ENCODE peak calls at places on chromosomes 16 and 17, in eight cellular contexts. Z, F, B, V, W, X, C and U are unnamed samples.

GRCh38 chr17:63096426-63096825 is 130.4 kb downstream of the TANC2 start:
- DNase-seq in X (peak), W (no peak), C (no peak), B (no peak), V (no peak), F (no peak), Z (no peak), U (peak)

GRCh38 chr16:30766922-30767284 is 4.8 kb downstream of the RNF40 start:
- DNase-seq in V (no peak), B (no peak), C (no peak), X (no peak), Z (no peak), W (no peak), F (no peak), U (peak)

GRCh38 chr16:15757630-15758251 is 99.1 kb downstream of the MYH11 start:
- DNase-seq in V (no peak), C (no peak), B (no peak), Z (no peak), X (no peak), W (no peak), F (no peak), U (no peak)

GRCh38 chr16:88809676-88810165 is 2.0 kb downstream of the APRT start:
- DNase-seq in Z (no peak), C (no peak), F (no peak), V (no peak), B (no peak), X (no peak), W (no peak), U (no peak)

GRCh38 chr17:69643686-69644085 is 229.2 kb downstream of the MAP2K6 start:
- DNase-seq in F (no peak), X (peak), V (no peak), B (no peak), W (no peak), C (no peak), Z (no peak), U (no peak)

GRCh38 chr17:82794781-82795505 is 43.1 kb downstream of the TBCD start:
- DNase-seq in B (no peak), V (no peak), F (no peak), X (peak), W (no peak), C (no peak), Z (no peak), U (peak)

GRCh38 chr16:31099860-31100638 is 5.5 kb upstream of the VKORC1 start:
- DNase-seq in X (peak), W (no peak), B (no peak), F (no peak), C (no peak), Z (no peak), V (no peak), U (peak)

GRCh38 chr17:50187403-50187735 is 14.1 kb downstream of the COL1A1 start:
- DNase-seq in C (no peak), Z (no peak), B (no peak), F (no peak), V (no peak), X (peak), W (no peak), U (no peak)

GRCh38 chr17:29368161-29368560 is 22.0 kb upstream of the TAOK1 start:
- DNase-seq in Z (no peak), W (no peak), F (no peak), V (no peak), X (no peak), B (no peak), C (no peak), U (no peak)

GRCh38 chr17:62101090-62101489 is 36.0 kb upstream of the MED13 start:
- DNase-seq in W (no peak), Z (no peak), C (no peak), X (no peak), F (no peak), V (no peak), B (no peak), U (no peak)

GRCh38 chr16:87344931-87345631 is 27.9 kb upstream of the C16orf95 start:
- DNase-seq in B (no peak), C (peak), V (no peak), Z (peak), W (no peak), F (no peak), X (no peak), U (peak)

GRCh38 chr17:57900991-57901743 is 51.3 kb upstream of the MRPS23 start:
- DNase-seq in X (no peak), F (no peak), W (no peak), C (peak), V (no peak), Z (peak), B (peak), U (no peak)

GRCh38 chr16:28038401-28038800 is 25.1 kb downstream of the GSG1L start:
- DNase-seq in W (no peak), B (no peak), X (no peak), V (no peak), Z (no peak), C (no peak), F (peak), U (no peak)

GRCh38 chr16:22098538-22099255 is 6.4 kb downstream of the VWA3A start:
- DNase-seq in F (no peak), V (no peak), X (peak), W (no peak), Z (no peak), C (peak), B (no peak), U (peak)

GRCh38 chr17:36703860-36704266 is 102.5 kb downstream of the MRM1 start:
- DNase-seq in B (no peak), F (no peak), V (peak), X (peak), C (no peak), Z (peak), W (peak), U (peak)

GRCh38 chr17:34981538-34982241 is 1.4 kb downstream of the LIG3 start:
- DNase-seq in F (no peak), V (no peak), C (peak), W (no peak), Z (no peak), B (no peak), X (peak), U (peak)

GRCh38 chr17:42354956-42355843 is 33.0 kb downstream of the STAT3 start:
- DNase-seq in V (no peak), C (no peak), Z (no peak), B (no peak), W (no peak), X (peak), F (no peak), U (peak)

GRCh38 chr17:80791758-80792284 is 199.8 kb upstream of the CHMP6 start:
- DNase-seq in V (no peak), W (no peak), Z (no peak), X (peak), F (peak), C (no peak), B (no peak), U (peak)

GRCh38 chr17:15440347-15440746 is 27.1 kb downstream of the CDRT4 start:
- DNase-seq in X (no peak), W (no peak), F (peak), C (no peak), V (no peak), Z (no peak), B (no peak), U (no peak)

GRCh38 chr17:75878174-75878998 is at the start of gene TRIM47:
- DNase-seq in B (peak), Z (peak), X (peak), F (peak), W (no peak), V (no peak), C (peak), U (peak)

GRCh38 chr17:2120550-2121335 is 65.8 kb downstream of the HIC1 start:
- DNase-seq in V (no peak), Z (no peak), C (no peak), B (no peak), X (peak), F (no peak), W (no peak), U (peak)

GRCh38 chr17:56274491-56274890 is 121.2 kb downstream of the ANKFN1 start:
- DNase-seq in F (no peak), W (no peak), C (no peak), X (no peak), V (no peak), B (no peak), Z (no peak), U (no peak)

GRCh38 chr17:32671891-32672290 is 185.1 kb downstream of the CDK5R1 start:
- DNase-seq in F (peak), V (no peak), Z (peak), B (peak), X (peak), C (no peak), W (no peak), U (no peak)

GRCh38 chr17:39450051-39450450 is 1.0 kb downstream of the MED1 start:
- DNase-seq in Z (no peak), V (no peak), W (no peak), B (no peak), C (no peak), F (peak), X (no peak), U (no peak)

GRCh38 chr16:75566889-75567255 is 693 bp downstream of the GABARAPL2 start:
- DNase-seq in V (no peak), Z (no peak), C (no peak), X (peak), B (no peak), W (peak), F (no peak), U (no peak)

GRCh38 chr16:78762222-78762621 is 662.8 kb downstream of the WWOX start:
- DNase-seq in B (no peak), W (no peak), V (no peak), X (no peak), Z (no peak), C (no peak), F (no peak), U (no peak)

GRCh38 chr17:82384730-82385429 is 13.3 kb downstream of the UTS2R start:
- DNase-seq in Z (peak), W (no peak), C (peak), B (peak), F (peak), V (no peak), X (peak), U (peak)

GRCh38 chr17:74632196-74632540 is 8.6 kb upstream of the CD300E start:
- DNase-seq in C (peak), Z (no peak), F (no peak), B (no peak), X (no peak), W (no peak), V (no peak), U (no peak)